ENCODE peak calls at places on chromosomes 7 and 10, in eight cellular contexts. One of them, this sample, is unnamed.

GRCh38 chr10:32548208-32548607 is 102.3 kb downstream of the CCDC7 start:
- DNase-seq in IMR-90: no peak
- DNase-seq in stomach: no peak
- DNase-seq in pancreas: no peak
- DNase-seq in naive B cell: no peak
- DNase-seq in WTC11: no peak
- DNase-seq in HFF-Myc: no peak
- DNase-seq in NCI-H69: no peak
- DNase-seq in this sample: no peak

GRCh38 chr10:22693371-22693784 is 21.0 kb downstream of the PIP4K2A start:
- DNase-seq in HFF-Myc: peak; percentile 58
- DNase-seq in IMR-90: peak; percentile 84
- DNase-seq in stomach: no peak
- DNase-seq in pancreas: no peak
- DNase-seq in WTC11: no peak
- DNase-seq in NCI-H69: no peak
- DNase-seq in naive B cell: no peak
- DNase-seq in this sample: no peak

GRCh38 chr7:139820089-139820488 is 9.0 kb upstream of the TBXAS1 start:
- DNase-seq in stomach: no peak
- DNase-seq in HFF-Myc: no peak
- DNase-seq in IMR-90: no peak
- DNase-seq in naive B cell: no peak
- DNase-seq in pancreas: no peak
- DNase-seq in NCI-H69: no peak
- DNase-seq in WTC11: no peak
- DNase-seq in this sample: no peak

GRCh38 chr7:88806280-88807037 is 10.9 kb upstream of the TEX47 start:
- DNase-seq in WTC11: no peak
- DNase-seq in NCI-H69: no peak
- DNase-seq in IMR-90: no peak
- DNase-seq in stomach: no peak
- DNase-seq in pancreas: no peak
- DNase-seq in HFF-Myc: no peak
- DNase-seq in naive B cell: no peak
- DNase-seq in this sample: no peak

GRCh38 chr10:13421382-13421917 is 73.4 kb upstream of the SEPHS1 start:
- DNase-seq in stomach: no peak
- DNase-seq in naive B cell: no peak
- DNase-seq in pancreas: no peak
- DNase-seq in HFF-Myc: no peak
- DNase-seq in WTC11: no peak
- DNase-seq in NCI-H69: no peak
- DNase-seq in IMR-90: no peak
- DNase-seq in this sample: no peak

GRCh38 chr7:93044147-93044810 is 73.5 kb downstream of the SAMD9 start:
- DNase-seq in NCI-H69: peak; percentile 12
- DNase-seq in stomach: no peak
- DNase-seq in WTC11: no peak
- DNase-seq in IMR-90: peak; percentile 74
- DNase-seq in pancreas: no peak
- DNase-seq in HFF-Myc: no peak
- DNase-seq in naive B cell: no peak
- DNase-seq in this sample: peak; percentile 66

GRCh38 chr7:73892003-73892975 is 31.3 kb downstream of the TMEM270 start:
- DNase-seq in pancreas: no peak
- DNase-seq in naive B cell: no peak
- DNase-seq in NCI-H69: peak; percentile 27
- DNase-seq in HFF-Myc: no peak
- DNase-seq in IMR-90: peak; percentile 79
- DNase-seq in stomach: peak; percentile 46
- DNase-seq in WTC11: no peak
- DNase-seq in this sample: no peak

GRCh38 chr7:1669486-1669951 is 558 bp upstream of the ELFN1 start:
- DNase-seq in pancreas: peak; percentile 16
- DNase-seq in NCI-H69: no peak
- DNase-seq in HFF-Myc: no peak
- DNase-seq in WTC11: no peak
- DNase-seq in naive B cell: no peak
- DNase-seq in stomach: no peak
- DNase-seq in IMR-90: no peak
- DNase-seq in this sample: no peak

GRCh38 chr10:112963835-112964234 is 13.8 kb downstream of the TCF7L2 start:
- DNase-seq in pancreas: no peak
- DNase-seq in stomach: no peak
- DNase-seq in IMR-90: peak; percentile 40
- DNase-seq in naive B cell: no peak
- DNase-seq in HFF-Myc: no peak
- DNase-seq in WTC11: no peak
- DNase-seq in NCI-H69: no peak
- DNase-seq in this sample: no peak

GRCh38 chr10:120516426-120516825 is 59.4 kb downstream of the PLPP4 start:
- DNase-seq in NCI-H69: no peak
- DNase-seq in HFF-Myc: no peak
- DNase-seq in stomach: no peak
- DNase-seq in pancreas: no peak
- DNase-seq in naive B cell: no peak
- DNase-seq in WTC11: no peak
- DNase-seq in IMR-90: no peak
- DNase-seq in this sample: no peak

GRCh38 chr10:118807512-118808305 is 52.9 kb upstream of the CACUL1 start:
- DNase-seq in WTC11: no peak
- DNase-seq in IMR-90: no peak
- DNase-seq in HFF-Myc: no peak
- DNase-seq in naive B cell: no peak
- DNase-seq in pancreas: no peak
- DNase-seq in stomach: peak; percentile 23
- DNase-seq in NCI-H69: no peak
- DNase-seq in this sample: no peak

GRCh38 chr10:78928330-78928729 is 140.4 kb upstream of the ZMIZ1 start:
- DNase-seq in IMR-90: no peak
- DNase-seq in NCI-H69: no peak
- DNase-seq in stomach: no peak
- DNase-seq in naive B cell: no peak
- DNase-seq in pancreas: no peak
- DNase-seq in HFF-Myc: no peak
- DNase-seq in WTC11: no peak
- DNase-seq in this sample: no peak

GRCh38 chr10:70966848-70967553 is 78.6 kb upstream of the PCBD1 start:
- DNase-seq in NCI-H69: no peak
- DNase-seq in WTC11: no peak
- DNase-seq in stomach: no peak
- DNase-seq in naive B cell: no peak
- DNase-seq in HFF-Myc: no peak
- DNase-seq in IMR-90: no peak
- DNase-seq in pancreas: no peak
- DNase-seq in this sample: no peak

GRCh38 chr7:107045980-107046379 is 1.5 kb downstream of the PRKAR2B start:
- DNase-seq in stomach: no peak
- DNase-seq in pancreas: no peak
- DNase-seq in IMR-90: peak; percentile 61
- DNase-seq in HFF-Myc: no peak
- DNase-seq in WTC11: no peak
- DNase-seq in naive B cell: no peak
- DNase-seq in NCI-H69: peak; percentile 12
- DNase-seq in this sample: no peak

GRCh38 chr7:34091330-34091917 is 186.1 kb downstream of the BMPER start:
- DNase-seq in IMR-90: peak; percentile 69
- DNase-seq in HFF-Myc: no peak
- DNase-seq in NCI-H69: peak; percentile 34
- DNase-seq in pancreas: no peak
- DNase-seq in WTC11: peak; percentile 48
- DNase-seq in naive B cell: no peak
- DNase-seq in stomach: peak; percentile 33
- DNase-seq in this sample: no peak

GRCh38 chr7:36190447-36191291 is 37.6 kb downstream of the EEPD1 start:
- DNase-seq in naive B cell: no peak
- DNase-seq in IMR-90: peak; percentile 25
- DNase-seq in HFF-Myc: no peak
- DNase-seq in stomach: no peak
- DNase-seq in WTC11: no peak
- DNase-seq in pancreas: no peak
- DNase-seq in NCI-H69: no peak
- DNase-seq in this sample: no peak

GRCh38 chr7:112989531-112989930 is 97.1 kb downstream of the GPR85 start:
- DNase-seq in stomach: no peak
- DNase-seq in HFF-Myc: no peak
- DNase-seq in IMR-90: peak; percentile 43
- DNase-seq in WTC11: no peak
- DNase-seq in pancreas: no peak
- DNase-seq in naive B cell: no peak
- DNase-seq in NCI-H69: no peak
- DNase-seq in this sample: no peak

GRCh38 chr10:2898509-2898860 is 168.9 kb upstream of the PFKP start:
- DNase-seq in HFF-Myc: no peak
- DNase-seq in NCI-H69: no peak
- DNase-seq in naive B cell: no peak
- DNase-seq in stomach: no peak
- DNase-seq in WTC11: no peak
- DNase-seq in pancreas: no peak
- DNase-seq in IMR-90: no peak
- DNase-seq in this sample: no peak

This sample was measured in NCI-H146.